ENCODE peak calls at places on chromosomes 12 and 14, in ten cellular contexts. One of them, this sample, is unnamed.

GRCh38 chr12:115227137-115227615 is 543.2 kb upstream of the TBX3 start:
- DNase-seq in substantia nigra: no peak
- DNase-seq in cardiac muscle cell: peak; percentile 36
- DNase-seq in GM12891: no peak
- DNase-seq in esophagus muscularis mucosa: no peak
- DNase-seq in activated T-helper 1 cell treated with Interleukin-2 at 50 U/mL for 16 hours: no peak
- DNase-seq in omental fat pad: no peak
- DNase-seq in EH: peak; percentile 96
- DNase-seq in NCI-H1092 treated with DMSO at 0.1 percent for 48 hours: no peak
- DNase-seq in AG10803: peak; percentile 84
- DNase-seq in this sample: peak; percentile 88

GRCh38 chr14:63573579-63573978 is 30.4 kb upstream of the PPP2R5E start:
- DNase-seq in substantia nigra: no peak
- DNase-seq in cardiac muscle cell: no peak
- DNase-seq in GM12891: no peak
- DNase-seq in esophagus muscularis mucosa: no peak
- DNase-seq in activated T-helper 1 cell treated with Interleukin-2 at 50 U/mL for 16 hours: no peak
- DNase-seq in omental fat pad: no peak
- DNase-seq in EH: peak; percentile 53
- DNase-seq in NCI-H1092 treated with DMSO at 0.1 percent for 48 hours: no peak
- DNase-seq in AG10803: peak; percentile 6
- DNase-seq in this sample: peak; percentile 21

GRCh38 chr14:75720828-75721227 is 59.8 kb downstream of the TTLL5 start:
- DNase-seq in substantia nigra: peak; percentile 82
- DNase-seq in cardiac muscle cell: peak; percentile 4
- DNase-seq in GM12891: no peak
- DNase-seq in esophagus muscularis mucosa: no peak
- DNase-seq in activated T-helper 1 cell treated with Interleukin-2 at 50 U/mL for 16 hours: no peak
- DNase-seq in omental fat pad: no peak
- DNase-seq in EH: peak; percentile 36
- DNase-seq in NCI-H1092 treated with DMSO at 0.1 percent for 48 hours: no peak
- DNase-seq in AG10803: peak; percentile 69
- DNase-seq in this sample: peak; percentile 17

GRCh38 chr14:100307215-100308111 is 1.2 kb upstream of the SLC25A29 start:
- DNase-seq in substantia nigra: no peak
- DNase-seq in cardiac muscle cell: peak; percentile 43
- DNase-seq in GM12891: peak; percentile 39
- DNase-seq in esophagus muscularis mucosa: no peak
- DNase-seq in activated T-helper 1 cell treated with Interleukin-2 at 50 U/mL for 16 hours: no peak
- DNase-seq in omental fat pad: no peak
- DNase-seq in EH: peak; percentile 27
- DNase-seq in NCI-H1092 treated with DMSO at 0.1 percent for 48 hours: no peak
- DNase-seq in AG10803: no peak
- DNase-seq in this sample: peak; percentile 88

GRCh38 chr12:65362231-65362630 is 83.7 kb downstream of the MSRB3 start:
- DNase-seq in substantia nigra: no peak
- DNase-seq in cardiac muscle cell: no peak
- DNase-seq in GM12891: no peak
- DNase-seq in esophagus muscularis mucosa: no peak
- DNase-seq in activated T-helper 1 cell treated with Interleukin-2 at 50 U/mL for 16 hours: no peak
- DNase-seq in omental fat pad: no peak
- DNase-seq in EH: peak; percentile 47
- DNase-seq in NCI-H1092 treated with DMSO at 0.1 percent for 48 hours: no peak
- DNase-seq in AG10803: peak; percentile 4
- DNase-seq in this sample: no peak

GRCh38 chr12:2963760-2964292 is 4.6 kb downstream of the TEAD4 start:
- DNase-seq in substantia nigra: no peak
- DNase-seq in cardiac muscle cell: no peak
- DNase-seq in GM12891: no peak
- DNase-seq in esophagus muscularis mucosa: no peak
- DNase-seq in activated T-helper 1 cell treated with Interleukin-2 at 50 U/mL for 16 hours: no peak
- DNase-seq in omental fat pad: no peak
- DNase-seq in EH: peak; percentile 32
- DNase-seq in NCI-H1092 treated with DMSO at 0.1 percent for 48 hours: no peak
- DNase-seq in AG10803: no peak
- DNase-seq in this sample: peak; percentile 91

GRCh38 chr12:110102255-110102654 is 21.9 kb upstream of the IFT81 start:
- DNase-seq in substantia nigra: no peak
- DNase-seq in cardiac muscle cell: peak; percentile 70
- DNase-seq in GM12891: no peak
- DNase-seq in esophagus muscularis mucosa: no peak
- DNase-seq in activated T-helper 1 cell treated with Interleukin-2 at 50 U/mL for 16 hours: no peak
- DNase-seq in omental fat pad: no peak
- DNase-seq in EH: peak; percentile 83
- DNase-seq in NCI-H1092 treated with DMSO at 0.1 percent for 48 hours: peak; percentile 29
- DNase-seq in AG10803: peak; percentile 53
- DNase-seq in this sample: no peak

GRCh38 chr14:55451398-55451797 is 11.0 kb upstream of the TBPL2 start:
- DNase-seq in substantia nigra: no peak
- DNase-seq in cardiac muscle cell: no peak
- DNase-seq in GM12891: no peak
- DNase-seq in esophagus muscularis mucosa: peak; percentile 42
- DNase-seq in activated T-helper 1 cell treated with Interleukin-2 at 50 U/mL for 16 hours: no peak
- DNase-seq in omental fat pad: no peak
- DNase-seq in EH: no peak
- DNase-seq in NCI-H1092 treated with DMSO at 0.1 percent for 48 hours: no peak
- DNase-seq in AG10803: peak; percentile 13
- DNase-seq in this sample: no peak

GRCh38 chr14:94269156-94269555 is 23.9 kb downstream of the SERPINA10 start:
- DNase-seq in substantia nigra: peak; percentile 63
- DNase-seq in cardiac muscle cell: no peak
- DNase-seq in GM12891: no peak
- DNase-seq in esophagus muscularis mucosa: no peak
- DNase-seq in activated T-helper 1 cell treated with Interleukin-2 at 50 U/mL for 16 hours: no peak
- DNase-seq in omental fat pad: no peak
- DNase-seq in EH: no peak
- DNase-seq in NCI-H1092 treated with DMSO at 0.1 percent for 48 hours: no peak
- DNase-seq in AG10803: no peak
- DNase-seq in this sample: no peak

GRCh38 chr12:125100551-125101434 is 35.6 kb downstream of the AACS start:
- DNase-seq in substantia nigra: no peak
- DNase-seq in cardiac muscle cell: no peak
- DNase-seq in GM12891: no peak
- DNase-seq in esophagus muscularis mucosa: no peak
- DNase-seq in activated T-helper 1 cell treated with Interleukin-2 at 50 U/mL for 16 hours: no peak
- DNase-seq in omental fat pad: no peak
- DNase-seq in EH: no peak
- DNase-seq in NCI-H1092 treated with DMSO at 0.1 percent for 48 hours: no peak
- DNase-seq in AG10803: no peak
- DNase-seq in this sample: no peak

GRCh38 chr14:52356025-52356424 is 41.9 kb downstream of the PTGER2 start:
- DNase-seq in substantia nigra: no peak
- DNase-seq in cardiac muscle cell: no peak
- DNase-seq in GM12891: no peak
- DNase-seq in esophagus muscularis mucosa: no peak
- DNase-seq in activated T-helper 1 cell treated with Interleukin-2 at 50 U/mL for 16 hours: no peak
- DNase-seq in omental fat pad: no peak
- DNase-seq in EH: no peak
- DNase-seq in NCI-H1092 treated with DMSO at 0.1 percent for 48 hours: peak; percentile 60
- DNase-seq in AG10803: no peak
- DNase-seq in this sample: no peak

GRCh38 chr14:100892496-100893227 is 10.9 kb downstream of the RTL1 start:
- DNase-seq in substantia nigra: no peak
- DNase-seq in cardiac muscle cell: no peak
- DNase-seq in GM12891: no peak
- DNase-seq in esophagus muscularis mucosa: no peak
- DNase-seq in activated T-helper 1 cell treated with Interleukin-2 at 50 U/mL for 16 hours: no peak
- DNase-seq in omental fat pad: no peak
- DNase-seq in EH: no peak
- DNase-seq in NCI-H1092 treated with DMSO at 0.1 percent for 48 hours: no peak
- DNase-seq in AG10803: no peak
- DNase-seq in this sample: peak; percentile 67